ENCODE peak calls at places on chromosomes 2 and 18, in nine cellular contexts. K, Y, E, R, D, G, O, W and B are unnamed samples.
A peak's percentile ranks its signal among the peaks of the same experiment; 100 is the strongest.

GRCh38 chr2:33272001-33272400 is 204.4 kb upstream of the RASGRP3 start:
- DNase-seq in R (no peak), E (no peak), D (no peak), W (peak; percentile 89), G (no peak), O (peak; percentile 58), K (no peak), Y (no peak), B (no peak)

GRCh38 chr18:13568443-13569392 is 157.6 kb downstream of the FAM210A start:
- DNase-seq in W (peak; percentile 10), K (no peak), G (no peak), E (no peak), D (no peak), R (no peak), Y (no peak), O (no peak), B (no peak)

GRCh38 chr2:101762451-101763171 is 65.1 kb downstream of the MAP4K4 start:
- DNase-seq in O (no peak), G (no peak), R (no peak), Y (no peak), W (no peak), D (no peak), E (no peak), K (no peak), B (no peak)

GRCh38 chr18:25187582-25188291 is 164.2 kb downstream of the ZNF521 start:
- DNase-seq in W (no peak), K (no peak), E (no peak), G (no peak), Y (no peak), R (no peak), O (no peak), D (no peak), B (no peak)

GRCh38 chr2:12533337-12533736 is 183.4 kb upstream of the TRIB2 start:
- DNase-seq in K (no peak), Y (no peak), D (no peak), E (no peak), W (no peak), O (no peak), G (no peak), R (no peak), B (no peak)

GRCh38 chr2:932320-933221 is 18.1 kb upstream of the SNTG2 start:
- DNase-seq in W (no peak), R (no peak), D (peak; percentile 55), K (no peak), Y (no peak), E (no peak), G (no peak), O (no peak), B (no peak)

GRCh38 chr2:46065152-46065551 is 232.1 kb upstream of the EPAS1 start:
- DNase-seq in O (peak; percentile 81), R (no peak), E (no peak), W (no peak), K (no peak), D (no peak), G (no peak), Y (no peak), B (no peak)

GRCh38 chr2:96116424-96116878 is at the start of gene ADRA2B:
- DNase-seq in R (peak; percentile 60), E (peak; percentile 84), D (peak; percentile 92), Y (no peak), K (peak; percentile 74), O (peak; percentile 31), G (peak; percentile 88), W (peak; percentile 44), B (peak; percentile 65)

GRCh38 chr2:109266511-109266910 is 137.5 kb downstream of the SH3RF3 start:
- DNase-seq in O (no peak), W (no peak), E (no peak), K (no peak), R (no peak), G (no peak), Y (no peak), D (no peak), B (no peak)

GRCh38 chr2:236117396-236117795 is 50.8 kb downstream of the GBX2 start:
- DNase-seq in D (no peak), E (no peak), W (no peak), R (no peak), O (no peak), Y (no peak), K (no peak), G (no peak), B (no peak)

GRCh38 chr18:11983592-11983991 is 2.3 kb downstream of the IMPA2 start:
- DNase-seq in Y (no peak), R (no peak), E (peak; percentile 30), W (no peak), O (no peak), G (peak; percentile 45), K (no peak), D (peak; percentile 68), B (no peak)

GRCh38 chr2:20365249-20365817 is 14.7 kb upstream of the PUM2 start:
- DNase-seq in K (no peak), O (peak; percentile 76), G (no peak), D (no peak), Y (no peak), W (no peak), E (no peak), R (no peak), B (no peak)

GRCh38 chr2:110800611-110801402 is 68.4 kb downstream of the ACOXL start:
- DNase-seq in R (no peak), W (no peak), D (peak; percentile 28), Y (no peak), G (no peak), K (no peak), O (no peak), E (no peak), B (no peak)

GRCh38 chr2:15678894-15679293 is 87.2 kb downstream of the DDX1 start:
- DNase-seq in D (no peak), R (no peak), G (no peak), W (no peak), Y (no peak), O (no peak), E (no peak), K (no peak), B (no peak)

GRCh38 chr2:70258532-70258875 is 567 bp downstream of the PCYOX1 start:
- DNase-seq in O (peak; percentile 85), K (peak; percentile 85), Y (no peak), D (peak; percentile 35), E (peak; percentile 51), G (peak; percentile 54), R (peak; percentile 80), W (no peak), B (peak; percentile 24)

GRCh38 chr18:136433-136832 is 21.9 kb upstream of the USP14 start:
- DNase-seq in K (no peak), Y (no peak), W (peak; percentile 84), G (peak; percentile 10), O (no peak), R (no peak), D (peak; percentile 52), E (no peak), B (no peak)

GRCh38 chr2:26346454-26347053 is at the start of gene ADGRF3:
- DNase-seq in W (peak; percentile 81), K (peak; percentile 43), G (peak; percentile 75), R (peak; percentile 56), O (peak; percentile 56), Y (no peak), E (peak; percentile 56), D (peak; percentile 59), B (peak; percentile 14)

DNA sequence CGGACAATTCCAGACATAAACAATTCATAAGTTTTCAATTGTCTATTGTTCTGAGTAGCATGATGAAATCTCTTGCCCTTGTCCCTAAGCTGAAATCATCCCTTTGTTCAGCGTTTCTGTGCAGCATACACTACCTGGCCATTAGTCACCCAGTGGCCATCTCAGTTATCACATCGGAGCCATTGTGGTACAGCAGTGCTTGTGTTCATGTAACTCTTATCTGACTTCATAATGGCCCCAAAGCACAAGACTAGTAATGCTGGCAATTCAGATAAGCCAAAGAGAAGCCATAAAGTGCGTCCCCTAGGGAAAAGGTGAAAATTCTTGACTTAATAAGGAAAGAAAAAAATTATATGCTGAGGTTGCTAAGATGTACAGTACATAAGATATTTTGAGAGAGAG is 127.2 kb downstream of the FHOD3 start:
- DNase-seq in K (no peak), R (no peak), W (no peak), G (no peak), O (no peak), Y (no peak), D (no peak), E (no peak), B (no peak)
- TF ChIP-seq CTCF in K (no peak), R (no peak), W (no peak), G (no peak), O (no peak), Y (no peak), D (peak; percentile 20), E (no peak), B (no peak)

DNA sequence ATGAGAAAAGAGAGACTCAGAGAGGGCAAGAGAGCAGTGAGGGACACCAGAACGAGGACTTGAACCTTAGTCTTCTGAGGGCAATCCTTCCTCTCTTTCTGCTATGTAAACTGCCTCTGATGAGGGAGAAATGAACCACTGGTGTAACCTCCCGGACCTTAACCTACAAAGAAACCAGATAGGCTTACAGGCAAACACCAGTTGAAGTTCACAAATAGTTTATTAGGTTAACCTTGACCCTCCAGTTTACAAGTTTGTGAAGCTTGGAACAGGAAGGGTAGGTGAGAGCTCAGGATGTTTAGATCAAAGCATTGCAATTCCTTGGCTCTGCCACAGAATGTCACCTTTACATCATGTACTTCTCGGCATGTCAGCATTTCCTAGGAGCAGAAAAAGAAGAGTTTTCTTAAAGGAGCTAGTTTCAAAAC is 486.4 kb upstream of the SPRED2 start:
- DNase-seq in G (no peak), R (no peak), W (no peak), D (peak; percentile 41), Y (no peak), O (no peak), E (no peak), K (no peak), B (no peak)
- TF ChIP-seq CTCF in G (no peak), R (no peak), W (no peak), D (peak; percentile 56), Y (no peak), O (no peak), E (no peak), K (no peak), B (peak; percentile 34)

GRCh38 chr2:8882094-8882493 is 44.7 kb upstream of the KIDINS220 start:
- DNase-seq in D (peak; percentile 88), Y (no peak), O (peak; percentile 68), E (peak; percentile 15), R (no peak), G (peak; percentile 26), K (no peak), W (no peak), B (no peak)
- TF ChIP-seq CTCF in D (peak; percentile 92), Y (peak; percentile 30), O (peak; percentile 77), E (peak; percentile 24), R (no peak), G (no peak), K (peak; percentile 8), W (peak; percentile 56), B (peak; percentile 51)

DNA sequence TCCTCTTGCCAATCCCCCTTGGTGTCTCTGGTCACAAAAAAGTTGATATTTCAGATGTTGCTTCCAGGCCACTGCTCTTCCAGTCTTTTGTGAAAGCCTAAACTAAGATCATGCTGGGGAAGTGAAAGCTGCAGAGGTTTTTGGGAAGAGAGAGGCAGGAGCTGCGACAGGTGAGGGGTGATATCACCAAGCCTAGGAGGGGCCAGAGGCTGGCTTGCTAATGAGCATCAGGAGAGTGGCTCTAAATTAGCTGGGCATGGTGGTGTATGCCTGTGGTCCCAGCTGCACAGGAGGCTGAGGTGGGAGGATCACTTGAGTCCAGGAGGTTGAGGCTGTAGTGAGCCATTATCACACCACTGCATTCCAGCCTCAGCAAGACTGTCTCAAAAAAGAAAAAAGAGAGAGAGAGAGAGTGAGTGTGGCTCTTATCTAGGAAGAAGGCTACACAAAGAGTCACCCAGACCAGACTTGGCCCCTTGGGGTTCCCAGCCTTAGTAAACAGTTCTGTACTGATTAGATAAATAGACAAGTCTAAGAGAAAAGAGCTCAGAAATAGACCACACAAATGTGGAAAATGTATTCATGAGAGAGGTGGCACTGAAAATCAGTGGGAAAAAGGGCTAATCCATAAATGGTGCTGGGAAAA is 14.6 kb upstream of the CDK5R2 start:
- DNase-seq in K (no peak), R (no peak), D (no peak), W (no peak), G (no peak), Y (no peak), E (no peak), O (no peak), B (no peak)
- TF ChIP-seq CTCF in K (no peak), R (no peak), D (no peak), W (no peak), G (no peak), Y (no peak), E (no peak), O (no peak), B (no peak)